ENCODE peak calls at places on chromosomes 4 and X, in four cellular contexts. X is endothelial cell; U is HL-60; P is activated naive CD8-positive, alpha-beta T cell treated with anti-CD3 and anti-CD28 coated beads, Interleukin-2, amount 50 U/mL, for 24 hours. O is an unnamed sample.

GRCh38 chr4:98232202-98232601 is 29.0 kb upstream of the RAP1GDS1 start:
- DNase-seq in X (no peak), U (peak), P (no peak), O (no peak)

GRCh38 chr4:113073614-113074013 is 24.2 kb downstream of the ANK2 start:
- DNase-seq in P (no peak), U (no peak), X (no peak), O (no peak)

GRCh38 chr4:40923326-40924095 is 173.8 kb downstream of the NSUN7 start:
- DNase-seq in U (no peak), P (no peak), X (no peak), O (no peak)

GRCh38 chr4:41363384-41363981 is 106.8 kb downstream of the UCHL1 start:
- DNase-seq in X (no peak), P (no peak), U (no peak), O (peak)

GRCh38 chrX:3548743-3549441 is 164.6 kb downstream of the PRKX start:
- DNase-seq in X (no peak), U (peak), P (no peak), O (peak)

GRCh38 chrX:78105944-78106650 is 2.0 kb downstream of the PGK1 start:
- DNase-seq in P (no peak), X (no peak), U (peak), O (no peak)

GRCh38 chr4:164871673-164872072 is 5.3 kb upstream of the APELA start:
- DNase-seq in P (no peak), U (no peak), X (no peak), O (no peak)

GRCh38 chr4:154507170-154507569 is 15.6 kb upstream of the DCHS2 start:
- DNase-seq in P (no peak), U (no peak), X (no peak), O (no peak)

GRCh38 chrX:101176439-101176838 is 43.1 kb upstream of the DRP2 start:
- DNase-seq in X (no peak), P (no peak), U (no peak), O (no peak)

GRCh38 chr4:1170805-1171305 is 1.5 kb downstream of the SPON2 start:
- DNase-seq in X (no peak), U (no peak), P (no peak), O (no peak)

GRCh38 chrX:71253253-71254091 is 468 bp downstream of the ZMYM3 start:
- DNase-seq in X (peak), U (peak), P (peak), O (peak)

GRCh38 chr4:140296335-140296753 is 77.1 kb upstream of the SCOC start:
- DNase-seq in U (no peak), P (no peak), X (no peak), O (peak)

GRCh38 chrX:54320067-54320466 is 37.8 kb downstream of the WNK3 start:
- DNase-seq in P (no peak), X (no peak), U (no peak), O (no peak)

GRCh38 chr4:97819314-97819713 is 324.0 kb downstream of the STPG2 start:
- DNase-seq in U (no peak), X (no peak), P (no peak), O (no peak)

GRCh38 chr4:153154010-153154975 is 50.0 kb upstream of the TRIM2 start:
- DNase-seq in U (peak), X (no peak), P (no peak), O (peak)

GRCh38 chr4:87423313-87424031 is 1.1 kb downstream of the NUDT9 start:
- DNase-seq in P (no peak), U (peak), X (no peak), O (peak)

GRCh38 chr4:159504634-159505033 is 401.8 kb downstream of the RAPGEF2 start:
- DNase-seq in P (no peak), U (no peak), X (no peak), O (no peak)

GRCh38 chrX:2811271-2811670 is 17.5 kb upstream of the GYG2 start:
- DNase-seq in U (no peak), P (no peak), X (no peak), O (no peak)

GRCh38 chr4:83771113-83771705 is 235.3 kb downstream of the GPAT3 start:
- DNase-seq in X (peak), U (peak), P (no peak), O (peak)

GRCh38 chrX:132774312-132774711 is 184.1 kb downstream of the HS6ST2 start:
- DNase-seq in P (no peak), X (no peak), U (no peak), O (no peak)

GRCh38 chr4:42151568-42152506 is 618 bp downstream of the BEND4 start:
- DNase-seq in P (peak), U (no peak), X (peak), O (no peak)

GRCh38 chr4:3114377-3114776 is 39.9 kb downstream of the HTT start:
- DNase-seq in P (no peak), X (no peak), U (no peak), O (no peak)

GRCh38 chr4:128461300-128462103 is 173.9 kb upstream of the PGRMC2 start:
- DNase-seq in P (no peak), X (no peak), U (no peak), O (peak)

GRCh38 chr4:101074326-101074725 is 273.0 kb downstream of the PPP3CA start:
- DNase-seq in X (no peak), U (no peak), P (no peak), O (no peak)

GRCh38 chr4:81595798-81596610 is 124.3 kb upstream of the RASGEF1B start:
- DNase-seq in X (no peak), U (no peak), P (no peak), O (no peak)

GRCh38 chrX:150680974-150681373 is 12.2 kb upstream of the MTMR1 start:
- DNase-seq in U (no peak), X (no peak), P (no peak), O (peak)

GRCh38 chr4:106080376-106080775 is 185.1 kb downstream of the NPNT start:
- DNase-seq in P (no peak), U (no peak), X (no peak), O (no peak)

GRCh38 chrX:151973851-151974335 is 583 bp downstream of the GABRE start:
- DNase-seq in U (no peak), P (no peak), X (no peak), O (no peak)

O was measured in ACHN.